ENCODE peak calls at places on chromosomes 5 and 9, in ten cellular contexts. One of them, this sample, is unnamed.

GRCh38 chr5:134328619-134329018 is 38.4 kb downstream of the CDKL3 start:
- DNase-seq in fibroblast of mammary gland: no peak
- DNase-seq in T-cell: no peak
- DNase-seq in A549: peak; percentile 6
- DNase-seq in fibroblast of villous mesenchyme: no peak
- DNase-seq in GM03348: no peak
- DNase-seq in head of caudate nucleus: no peak
- DNase-seq in NCI-H460: no peak
- DNase-seq in activated naive CD4-positive, alpha-beta T cell treated with anti-CD3 and anti-CD28 coated beads for 36 hours: no peak
- DNase-seq in GM23338: no peak
- DNase-seq in this sample: no peak

GRCh38 chr5:88830567-88830966 is 52.4 kb downstream of the MEF2C start:
- DNase-seq in NCI-H460: no peak
- DNase-seq in GM03348: no peak
- DNase-seq in fibroblast of villous mesenchyme: no peak
- DNase-seq in head of caudate nucleus: no peak
- DNase-seq in A549: no peak
- DNase-seq in T-cell: no peak
- DNase-seq in GM23338: no peak
- DNase-seq in activated naive CD4-positive, alpha-beta T cell treated with anti-CD3 and anti-CD28 coated beads for 36 hours: no peak
- DNase-seq in fibroblast of mammary gland: no peak
- DNase-seq in this sample: no peak

GRCh38 chr9:127862075-127863011 is 7.9 kb upstream of the ENG start:
- DNase-seq in NCI-H460: no peak
- DNase-seq in fibroblast of mammary gland: no peak
- DNase-seq in T-cell: peak; percentile 56
- DNase-seq in head of caudate nucleus: peak; percentile 65
- DNase-seq in A549: no peak
- DNase-seq in activated naive CD4-positive, alpha-beta T cell treated with anti-CD3 and anti-CD28 coated beads for 36 hours: peak; percentile 59
- DNase-seq in GM03348: no peak
- DNase-seq in fibroblast of villous mesenchyme: no peak
- DNase-seq in GM23338: no peak
- DNase-seq in this sample: peak; percentile 85

GRCh38 chr9:111959468-111959941 is 62.9 kb downstream of the UGCG start:
- DNase-seq in GM23338: no peak
- DNase-seq in fibroblast of villous mesenchyme: peak; percentile 88
- DNase-seq in activated naive CD4-positive, alpha-beta T cell treated with anti-CD3 and anti-CD28 coated beads for 36 hours: no peak
- DNase-seq in NCI-H460: peak; percentile 82
- DNase-seq in T-cell: no peak
- DNase-seq in A549: peak; percentile 73
- DNase-seq in head of caudate nucleus: no peak
- DNase-seq in fibroblast of mammary gland: peak; percentile 99
- DNase-seq in GM03348: peak; percentile 82
- DNase-seq in this sample: no peak

GRCh38 chr5:116115163-116115562 is 30.3 kb downstream of the COMMD10 start:
- DNase-seq in GM23338: no peak
- DNase-seq in T-cell: no peak
- DNase-seq in fibroblast of mammary gland: no peak
- DNase-seq in head of caudate nucleus: no peak
- DNase-seq in activated naive CD4-positive, alpha-beta T cell treated with anti-CD3 and anti-CD28 coated beads for 36 hours: no peak
- DNase-seq in GM03348: no peak
- DNase-seq in A549: no peak
- DNase-seq in fibroblast of villous mesenchyme: no peak
- DNase-seq in NCI-H460: no peak
- DNase-seq in this sample: no peak

GRCh38 chr5:174755103-174755502 is 30.7 kb downstream of the MSX2 start:
- DNase-seq in NCI-H460: peak; percentile 20
- DNase-seq in GM03348: no peak
- DNase-seq in head of caudate nucleus: no peak
- DNase-seq in activated naive CD4-positive, alpha-beta T cell treated with anti-CD3 and anti-CD28 coated beads for 36 hours: no peak
- DNase-seq in T-cell: no peak
- DNase-seq in fibroblast of villous mesenchyme: no peak
- DNase-seq in GM23338: no peak
- DNase-seq in A549: peak; percentile 28
- DNase-seq in fibroblast of mammary gland: no peak
- DNase-seq in this sample: no peak

GRCh38 chr5:100406640-100407039 is 128.5 kb upstream of the FAM174A start:
- DNase-seq in activated naive CD4-positive, alpha-beta T cell treated with anti-CD3 and anti-CD28 coated beads for 36 hours: no peak
- DNase-seq in head of caudate nucleus: no peak
- DNase-seq in NCI-H460: no peak
- DNase-seq in A549: no peak
- DNase-seq in fibroblast of mammary gland: peak; percentile 15
- DNase-seq in GM03348: no peak
- DNase-seq in T-cell: no peak
- DNase-seq in fibroblast of villous mesenchyme: no peak
- DNase-seq in GM23338: no peak
- DNase-seq in this sample: no peak

GRCh38 chr5:119036101-119036762 is 34.7 kb upstream of the DMXL1 start:
- DNase-seq in activated naive CD4-positive, alpha-beta T cell treated with anti-CD3 and anti-CD28 coated beads for 36 hours: no peak
- DNase-seq in T-cell: no peak
- DNase-seq in fibroblast of villous mesenchyme: peak; percentile 44
- DNase-seq in A549: peak; percentile 55
- DNase-seq in GM03348: peak; percentile 65
- DNase-seq in NCI-H460: peak; percentile 51
- DNase-seq in head of caudate nucleus: no peak
- DNase-seq in GM23338: no peak
- DNase-seq in fibroblast of mammary gland: peak; percentile 90
- DNase-seq in this sample: no peak

GRCh38 chr9:135076876-135077430 is 10.5 kb upstream of the OLFM1 start:
- DNase-seq in activated naive CD4-positive, alpha-beta T cell treated with anti-CD3 and anti-CD28 coated beads for 36 hours: no peak
- DNase-seq in fibroblast of villous mesenchyme: no peak
- DNase-seq in T-cell: no peak
- DNase-seq in GM23338: no peak
- DNase-seq in fibroblast of mammary gland: no peak
- DNase-seq in head of caudate nucleus: peak; percentile 32
- DNase-seq in NCI-H460: no peak
- DNase-seq in GM03348: no peak
- DNase-seq in A549: no peak
- DNase-seq in this sample: no peak

This sample was measured in immature natural killer cell.